ENCODE peak calls at places on chromosome 14, in five cellular contexts. T is activated naive CD4-positive, alpha-beta T cell; N is A549; X is hippocampal formation; D is NCI-H1105. H is an unnamed sample.

GRCh38 chr14:91410781-91411536 is 6.7 kb downstream of the CCDC88C start:
- DNase-seq in T (no peak), N (no peak), X (no peak), D (no peak), H (no peak)

GRCh38 chr14:91911474-91912032 is 35.9 kb downstream of the FBLN5 start:
- DNase-seq in T (no peak), N (peak), X (peak), D (peak), H (peak)

GRCh38 chr14:68621400-68622365 is 171.2 kb downstream of the ZFP36L1 start:
- DNase-seq in T (no peak), N (no peak), X (peak), D (no peak), H (no peak)

GRCh38 chr14:92456215-92457017 is 57.2 kb upstream of the RIN3 start:
- DNase-seq in T (no peak), N (peak), X (no peak), D (no peak), H (peak)

GRCh38 chr14:54674342-54674741 is 107.4 kb downstream of the SAMD4A start:
- DNase-seq in T (no peak), N (no peak), X (no peak), D (no peak), H (no peak)

GRCh38 chr14:68363401-68363800 is 429.5 kb downstream of the ZFP36L1 start:
- DNase-seq in T (no peak), N (peak), X (no peak), D (no peak), H (no peak)

GRCh38 chr14:54565236-54566151 is 1.4 kb upstream of the SAMD4A start:
- DNase-seq in T (peak), N (peak), X (peak), D (peak), H (peak)

GRCh38 chr14:67934087-67934486 is 114.5 kb downstream of the RAD51B start:
- DNase-seq in T (no peak), N (peak), X (peak), D (peak), H (peak)

GRCh38 chr14:26873556-26873955 is 275.7 kb upstream of the NOVA1 start:
- DNase-seq in T (no peak), N (no peak), X (no peak), D (no peak), H (no peak)

GRCh38 chr14:69850086-69850735 is 29.0 kb upstream of the SMOC1 start:
- DNase-seq in T (no peak), N (no peak), X (no peak), D (no peak), H (no peak)

H was measured in COLO829.